ENCODE peak calls at places on chromosomes 5 and 9, in eight cellular contexts. One of them, this sample, is unnamed.

GRCh38 chr9:108543251-108543768 is 312.5 kb downstream of the ACTL7B start:
- DNase-seq in A549: peak
- DNase-seq in PC-3: peak
- DNase-seq in transverse colon: no peak
- DNase-seq in SJSA1: peak
- DNase-seq in left ventricle myocardium inferior: no peak
- DNase-seq in spleen: no peak
- DNase-seq in AG04450: no peak
- DNase-seq in this sample: peak

GRCh38 chr5:60026174-60026573 is 132.6 kb upstream of the PDE4D start:
- DNase-seq in A549: peak
- DNase-seq in SJSA1: no peak
- DNase-seq in spleen: no peak
- DNase-seq in PC-3: no peak
- DNase-seq in left ventricle myocardium inferior: no peak
- DNase-seq in transverse colon: no peak
- DNase-seq in AG04450: no peak
- DNase-seq in this sample: no peak

GRCh38 chr9:95605826-95606555 is 89.2 kb upstream of the PTCH1 start:
- DNase-seq in left ventricle myocardium inferior: no peak
- DNase-seq in A549: peak
- DNase-seq in transverse colon: no peak
- DNase-seq in SJSA1: peak
- DNase-seq in PC-3: no peak
- DNase-seq in spleen: no peak
- DNase-seq in AG04450: no peak
- DNase-seq in this sample: no peak

GRCh38 chr5:77679791-77680190 is 41.3 kb upstream of the OTP start:
- DNase-seq in AG04450: no peak
- DNase-seq in A549: peak
- DNase-seq in left ventricle myocardium inferior: no peak
- DNase-seq in transverse colon: no peak
- DNase-seq in spleen: no peak
- DNase-seq in SJSA1: no peak
- DNase-seq in PC-3: no peak
- DNase-seq in this sample: no peak

GRCh38 chr5:155729684-155730059 is 597.3 kb upstream of the SGCD start:
- DNase-seq in PC-3: no peak
- DNase-seq in AG04450: no peak
- DNase-seq in A549: no peak
- DNase-seq in transverse colon: no peak
- DNase-seq in spleen: peak
- DNase-seq in SJSA1: no peak
- DNase-seq in left ventricle myocardium inferior: peak
- DNase-seq in this sample: no peak

GRCh38 chr9:138073408-138073807 is 195.8 kb downstream of the CACNA1B start:
- DNase-seq in spleen: peak
- DNase-seq in transverse colon: no peak
- DNase-seq in SJSA1: no peak
- DNase-seq in PC-3: no peak
- DNase-seq in A549: no peak
- DNase-seq in AG04450: no peak
- DNase-seq in left ventricle myocardium inferior: no peak
- DNase-seq in this sample: no peak

GRCh38 chr9:133715866-133716563 is 22.1 kb downstream of the SARDH start:
- DNase-seq in PC-3: no peak
- DNase-seq in spleen: peak
- DNase-seq in A549: no peak
- DNase-seq in AG04450: no peak
- DNase-seq in SJSA1: peak
- DNase-seq in transverse colon: no peak
- DNase-seq in left ventricle myocardium inferior: no peak
- DNase-seq in this sample: no peak

GRCh38 chr9:106602354-106602753 is 260.6 kb upstream of the ZNF462 start:
- DNase-seq in left ventricle myocardium inferior: no peak
- DNase-seq in SJSA1: no peak
- DNase-seq in A549: no peak
- DNase-seq in spleen: no peak
- DNase-seq in transverse colon: no peak
- DNase-seq in PC-3: peak
- DNase-seq in AG04450: no peak
- DNase-seq in this sample: no peak

GRCh38 chr5:143235423-143235822 is 168.1 kb downstream of the NR3C1 start:
- DNase-seq in left ventricle myocardium inferior: no peak
- DNase-seq in spleen: no peak
- DNase-seq in PC-3: peak
- DNase-seq in transverse colon: no peak
- DNase-seq in A549: no peak
- DNase-seq in SJSA1: no peak
- DNase-seq in AG04450: peak
- DNase-seq in this sample: peak

GRCh38 chr5:135391123-135391868 is 7.7 kb downstream of the MACROH2A1 start:
- DNase-seq in A549: no peak
- DNase-seq in transverse colon: no peak
- DNase-seq in PC-3: no peak
- DNase-seq in AG04450: peak
- DNase-seq in SJSA1: peak
- DNase-seq in left ventricle myocardium inferior: no peak
- DNase-seq in spleen: no peak
- DNase-seq in this sample: no peak

GRCh38 chr5:91162534-91163381 is 220.4 kb downstream of the ARRDC3 start:
- DNase-seq in A549: peak
- DNase-seq in spleen: peak
- DNase-seq in left ventricle myocardium inferior: peak
- DNase-seq in PC-3: peak
- DNase-seq in SJSA1: peak
- DNase-seq in AG04450: peak
- DNase-seq in transverse colon: peak
- DNase-seq in this sample: peak

GRCh38 chr5:128966846-128967245 is 1.6 kb downstream of the SLC27A6 start:
- DNase-seq in spleen: no peak
- DNase-seq in AG04450: no peak
- DNase-seq in SJSA1: no peak
- DNase-seq in A549: no peak
- DNase-seq in left ventricle myocardium inferior: no peak
- DNase-seq in PC-3: no peak
- DNase-seq in transverse colon: no peak
- DNase-seq in this sample: no peak

GRCh38 chr5:2755371-2755715 is 3.9 kb upstream of the IRX2 start:
- DNase-seq in A549: no peak
- DNase-seq in PC-3: no peak
- DNase-seq in left ventricle myocardium inferior: no peak
- DNase-seq in spleen: no peak
- DNase-seq in transverse colon: no peak
- DNase-seq in SJSA1: no peak
- DNase-seq in AG04450: no peak
- DNase-seq in this sample: no peak

GRCh38 chr9:95724253-95724991 is 151.1 kb upstream of the ERCC6L2 start:
- DNase-seq in transverse colon: peak
- DNase-seq in AG04450: no peak
- DNase-seq in A549: no peak
- DNase-seq in SJSA1: no peak
- DNase-seq in spleen: no peak
- DNase-seq in left ventricle myocardium inferior: no peak
- DNase-seq in PC-3: no peak
- DNase-seq in this sample: no peak

GRCh38 chr5:61450170-61450815 is 118.2 kb downstream of the ZSWIM6 start:
- DNase-seq in AG04450: peak
- DNase-seq in transverse colon: no peak
- DNase-seq in spleen: no peak
- DNase-seq in left ventricle myocardium inferior: no peak
- DNase-seq in SJSA1: peak
- DNase-seq in PC-3: peak
- DNase-seq in A549: peak
- DNase-seq in this sample: no peak

GRCh38 chr5:36878421-36879088 is 2.0 kb downstream of the NIPBL start:
- DNase-seq in spleen: peak
- DNase-seq in transverse colon: no peak
- DNase-seq in PC-3: peak
- DNase-seq in AG04450: no peak
- DNase-seq in A549: no peak
- DNase-seq in left ventricle myocardium inferior: no peak
- DNase-seq in SJSA1: peak
- DNase-seq in this sample: no peak

GRCh38 chr5:90613918-90614504 is 55.4 kb downstream of the ADGRV1 start:
- DNase-seq in SJSA1: no peak
- DNase-seq in AG04450: no peak
- DNase-seq in transverse colon: no peak
- DNase-seq in PC-3: no peak
- DNase-seq in left ventricle myocardium inferior: no peak
- DNase-seq in spleen: no peak
- DNase-seq in A549: no peak
- DNase-seq in this sample: no peak

GRCh38 chr5:180850434-180851078 is 10.5 kb downstream of the ZFP62 start:
- DNase-seq in left ventricle myocardium inferior: no peak
- DNase-seq in SJSA1: no peak
- DNase-seq in transverse colon: no peak
- DNase-seq in PC-3: no peak
- DNase-seq in A549: peak
- DNase-seq in spleen: no peak
- DNase-seq in AG04450: no peak
- DNase-seq in this sample: no peak

GRCh38 chr9:35923927-35924763 is 14.9 kb downstream of the SPAAR start:
- DNase-seq in transverse colon: no peak
- DNase-seq in AG04450: peak
- DNase-seq in spleen: no peak
- DNase-seq in SJSA1: peak
- DNase-seq in left ventricle myocardium inferior: no peak
- DNase-seq in PC-3: peak
- DNase-seq in A549: peak
- DNase-seq in this sample: peak

DNA sequence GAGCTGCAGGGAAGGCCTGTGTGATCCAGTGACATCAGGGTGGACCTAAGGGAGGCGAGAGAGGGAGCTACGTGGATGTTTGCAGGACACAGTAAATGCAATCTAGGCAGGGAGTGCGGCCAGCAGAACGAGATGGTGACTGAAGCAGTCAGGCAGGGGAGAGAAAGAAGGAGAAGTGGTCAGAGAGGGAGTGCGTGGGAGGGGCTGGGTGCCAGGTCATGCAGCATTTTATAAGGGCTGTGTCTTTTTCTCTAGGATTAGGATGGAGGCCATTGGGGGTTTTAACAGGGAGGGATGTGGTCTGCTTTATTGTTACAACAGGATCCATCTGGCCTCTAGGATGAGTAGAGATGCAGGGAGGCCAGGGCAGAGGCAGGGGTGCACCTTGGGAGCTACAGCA is 80.4 kb downstream of the DCP2 start:
- DNase-seq in transverse colon: no peak
- DNase-seq in SJSA1: no peak
- DNase-seq in spleen: no peak
- DNase-seq in A549: no peak
- DNase-seq in left ventricle myocardium inferior: no peak
- DNase-seq in AG04450: no peak
- DNase-seq in PC-3: no peak
- DNase-seq in this sample: no peak
- H3K27ac ChIP-seq in transverse colon: no peak
- H3K27ac ChIP-seq in SJSA1: no peak
- H3K27ac ChIP-seq in spleen: no peak
- H3K27ac ChIP-seq in A549: no peak
- H3K27ac ChIP-seq in left ventricle myocardium inferior: no peak
- H3K27ac ChIP-seq in AG04450: no peak
- H3K27ac ChIP-seq in PC-3: no peak
- H3K27ac ChIP-seq in this sample: no peak

DNA sequence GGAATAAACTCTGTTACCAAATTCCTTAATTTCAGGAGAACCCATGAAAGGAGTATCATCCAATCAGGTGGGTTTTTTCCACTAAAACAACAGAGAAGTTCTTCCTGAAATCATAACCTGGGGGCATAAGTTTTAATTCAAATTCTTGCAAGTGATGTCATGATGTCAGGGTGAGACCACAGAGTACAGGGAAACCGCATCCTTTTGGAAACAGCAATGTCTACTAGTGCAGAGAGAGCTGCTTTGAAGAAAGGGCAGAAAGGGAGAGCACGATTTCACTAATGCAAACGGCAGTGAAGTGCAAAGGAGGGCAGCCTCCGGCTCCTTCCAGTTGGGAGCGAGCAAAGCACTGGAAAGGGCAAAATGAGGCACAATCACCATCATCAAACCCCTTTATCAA is 20.6 kb upstream of the CMBL start:
- DNase-seq in spleen: no peak
- DNase-seq in SJSA1: no peak
- DNase-seq in A549: no peak
- DNase-seq in left ventricle myocardium inferior: no peak
- DNase-seq in transverse colon: no peak
- DNase-seq in PC-3: peak
- DNase-seq in AG04450: no peak
- DNase-seq in this sample: no peak
- H3K27ac ChIP-seq in spleen: no peak
- H3K27ac ChIP-seq in SJSA1: no peak
- H3K27ac ChIP-seq in A549: no peak
- H3K27ac ChIP-seq in left ventricle myocardium inferior: peak
- H3K27ac ChIP-seq in transverse colon: no peak
- H3K27ac ChIP-seq in PC-3: no peak
- H3K27ac ChIP-seq in AG04450: no peak
- H3K27ac ChIP-seq in this sample: no peak

DNA sequence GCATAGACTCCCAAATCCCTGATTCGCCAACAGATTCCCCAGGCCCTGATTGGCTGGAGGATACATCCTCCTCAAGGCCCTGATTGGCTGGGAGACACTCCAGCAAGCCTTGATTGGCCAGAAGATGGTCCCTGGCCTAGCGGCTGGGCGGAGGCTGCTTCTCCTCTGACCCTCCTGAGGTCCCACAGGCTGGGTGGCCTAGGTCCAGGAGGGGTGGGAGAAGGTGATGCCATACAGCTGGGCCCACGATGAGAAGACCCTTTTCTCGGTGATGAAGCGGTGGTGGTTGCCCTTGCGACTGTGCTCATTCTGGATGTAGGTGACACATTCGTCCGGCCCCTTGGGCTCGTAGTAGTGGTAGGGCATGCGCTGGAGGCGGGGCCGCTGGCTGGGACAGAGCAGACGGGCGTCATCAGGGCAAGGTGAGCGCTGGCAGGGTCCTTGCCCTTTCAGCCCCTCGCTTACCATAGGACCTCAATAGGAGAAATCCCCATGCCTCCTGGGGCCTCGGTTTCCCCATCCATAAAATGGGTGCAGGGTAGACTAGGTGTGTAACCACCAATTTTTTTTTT is 9.0 kb upstream of the AK1 start:
- DNase-seq in transverse colon: no peak
- DNase-seq in left ventricle myocardium inferior: no peak
- DNase-seq in SJSA1: no peak
- DNase-seq in AG04450: no peak
- DNase-seq in A549: peak
- DNase-seq in spleen: peak
- DNase-seq in PC-3: no peak
- DNase-seq in this sample: no peak
- H3K27ac ChIP-seq in transverse colon: no peak
- H3K27ac ChIP-seq in left ventricle myocardium inferior: no peak
- H3K27ac ChIP-seq in SJSA1: no peak
- H3K27ac ChIP-seq in AG04450: no peak
- H3K27ac ChIP-seq in A549: no peak
- H3K27ac ChIP-seq in spleen: no peak
- H3K27ac ChIP-seq in PC-3: no peak
- H3K27ac ChIP-seq in this sample: no peak

DNA sequence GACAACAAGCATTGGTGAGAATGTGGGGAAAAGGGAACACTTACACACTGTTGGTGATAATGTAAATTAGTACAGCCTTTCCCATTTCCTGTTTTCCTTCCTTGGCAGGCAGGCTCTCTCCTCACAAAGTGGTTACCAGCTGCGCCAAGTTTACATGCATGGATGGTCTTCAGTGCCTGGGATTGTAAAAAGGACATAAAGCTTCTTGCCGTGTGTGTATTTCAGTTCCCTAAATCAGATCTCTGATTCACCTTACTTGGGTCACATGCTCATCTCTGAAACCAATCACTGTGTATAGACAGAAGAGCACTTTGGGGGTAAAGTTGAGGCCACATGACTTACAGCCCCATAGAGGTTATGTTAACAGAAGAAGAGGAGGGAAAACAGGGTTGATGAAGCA is 92.8 kb downstream of the CAVIN4 start:
- DNase-seq in PC-3: no peak
- DNase-seq in left ventricle myocardium inferior: no peak
- DNase-seq in SJSA1: no peak
- DNase-seq in AG04450: no peak
- DNase-seq in spleen: no peak
- DNase-seq in transverse colon: no peak
- DNase-seq in A549: no peak
- DNase-seq in this sample: no peak
- H3K27ac ChIP-seq in PC-3: no peak
- H3K27ac ChIP-seq in left ventricle myocardium inferior: no peak
- H3K27ac ChIP-seq in SJSA1: no peak
- H3K27ac ChIP-seq in AG04450: no peak
- H3K27ac ChIP-seq in spleen: no peak
- H3K27ac ChIP-seq in transverse colon: no peak
- H3K27ac ChIP-seq in A549: no peak
- H3K27ac ChIP-seq in this sample: no peak

This sample was measured in epithelial cell of prostate.